ENCODE peak calls at places on chromosomes 1 and 21, in six cellular contexts. U is SJSA1, J is pancreas, Y is uterus, N is A549, L is hepatocyte. B is an unnamed sample.

GRCh38 chr1:94658221-94658620 is 116.7 kb upstream of the F3 start:
- DNase-seq in J (no peak), U (no peak), N (no peak), L (peak; percentile 64), Y (no peak), B (no peak)

GRCh38 chr1:227905573-227906487 is 41.9 kb downstream of the WNT9A start:
- DNase-seq in N (no peak), Y (no peak), U (no peak), J (no peak), L (no peak), B (peak; percentile 65)

GRCh38 chr1:187911820-187912219 is 1083.1 kb downstream of the PLA2G4A start:
- DNase-seq in U (no peak), N (no peak), Y (no peak), J (no peak), L (no peak), B (no peak)

GRCh38 chr1:154806333-154806732 is 63.7 kb downstream of the KCNN3 start:
- DNase-seq in J (no peak), N (no peak), U (no peak), L (no peak), Y (no peak), B (no peak)

GRCh38 chr21:44949161-44950015 is 9.6 kb downstream of the SLX9 start:
- DNase-seq in L (peak; percentile 92), N (peak; percentile 70), Y (peak; percentile 90), U (peak; percentile 64), J (peak; percentile 98), B (peak; percentile 97)

GRCh38 chr1:20574686-20575543 is 14.0 kb upstream of the CDA start:
- DNase-seq in N (peak; percentile 80), Y (peak; percentile 66), U (peak; percentile 85), J (peak; percentile 81), L (peak; percentile 84), B (peak; percentile 96)

GRCh38 chr1:87386217-87386790 is 57.6 kb downstream of the LMO4 start:
- DNase-seq in U (no peak), Y (no peak), N (no peak), L (no peak), J (no peak), B (no peak)

GRCh38 chr1:245234217-245235120 is 79.7 kb downstream of the KIF26B start:
- DNase-seq in L (no peak), J (no peak), Y (no peak), U (peak; percentile 71), N (no peak), B (no peak)

GRCh38 chr1:44842763-44843655 is at the start of gene PTCH2:
- DNase-seq in U (peak; percentile 98), J (peak; percentile 80), N (peak; percentile 54), Y (peak; percentile 81), L (peak; percentile 90), B (no peak)

GRCh38 chr21:41805643-41806042 is 38.8 kb upstream of the RIPK4 start:
- DNase-seq in U (no peak), J (no peak), Y (no peak), L (no peak), N (no peak), B (no peak)

GRCh38 chr1:180186831-180187230 is 32.2 kb downstream of the QSOX1 start:
- DNase-seq in J (no peak), L (no peak), Y (no peak), U (no peak), N (no peak), B (no peak)

GRCh38 chr21:39118604-39119215 is 64.5 kb downstream of the PSMG1 start:
- DNase-seq in U (no peak), L (no peak), N (no peak), J (no peak), Y (no peak), B (no peak)

GRCh38 chr21:33874161-33874560 is 41.4 kb downstream of the ATP5PO start:
- DNase-seq in L (no peak), N (no peak), Y (no peak), J (no peak), U (no peak), B (no peak)

GRCh38 chr1:64959973-64960372 is 6.4 kb downstream of the JAK1 start:
- DNase-seq in L (no peak), Y (no peak), U (no peak), N (no peak), J (no peak), B (no peak)

GRCh38 chr1:43603004-43603403 is 46.9 kb upstream of the KDM4A start:
- DNase-seq in N (no peak), U (no peak), L (no peak), J (no peak), Y (no peak), B (no peak)

GRCh38 chr1:117967472-117967871 is 37.9 kb downstream of the WDR3 start:
- DNase-seq in L (peak; percentile 11), J (no peak), U (peak; percentile 2), N (no peak), Y (no peak), B (no peak)

GRCh38 chr1:167251482-167251881 is 30.8 kb downstream of the POU2F1 start:
- DNase-seq in J (no peak), U (no peak), Y (no peak), L (no peak), N (no peak), B (no peak)

GRCh38 chr1:18529714-18530113 is 49.0 kb downstream of the KLHDC7A start:
- DNase-seq in J (no peak), L (no peak), Y (no peak), U (no peak), N (no peak), B (no peak)

GRCh38 chr1:173329747-173330146 is 122.6 kb upstream of the TNFSF4 start:
- DNase-seq in N (no peak), L (no peak), U (no peak), Y (no peak), J (no peak), B (no peak)

GRCh38 chr1:74505133-74505532 is 7.3 kb downstream of the LRRC53 start:
- DNase-seq in Y (no peak), L (peak; percentile 19), U (no peak), J (no peak), N (no peak), B (no peak)

GRCh38 chr1:21175670-21176581 is 771 bp downstream of the EIF4G3 start:
- DNase-seq in J (peak; percentile 74), N (peak; percentile 45), L (peak; percentile 50), U (peak; percentile 50), Y (peak; percentile 45), B (peak; percentile 47)

GRCh38 chr1:59180715-59181114 is 116.2 kb upstream of the FGGY start:
- DNase-seq in U (no peak), N (no peak), L (no peak), J (no peak), Y (no peak), B (no peak)
- H3K4me3 ChIP-seq in U (no peak overlapping the region), N (no peak overlapping the region), L (no peak overlapping the region), J (no peak overlapping the region), Y (no peak overlapping the region), B (no peak overlapping the region)

DNA sequence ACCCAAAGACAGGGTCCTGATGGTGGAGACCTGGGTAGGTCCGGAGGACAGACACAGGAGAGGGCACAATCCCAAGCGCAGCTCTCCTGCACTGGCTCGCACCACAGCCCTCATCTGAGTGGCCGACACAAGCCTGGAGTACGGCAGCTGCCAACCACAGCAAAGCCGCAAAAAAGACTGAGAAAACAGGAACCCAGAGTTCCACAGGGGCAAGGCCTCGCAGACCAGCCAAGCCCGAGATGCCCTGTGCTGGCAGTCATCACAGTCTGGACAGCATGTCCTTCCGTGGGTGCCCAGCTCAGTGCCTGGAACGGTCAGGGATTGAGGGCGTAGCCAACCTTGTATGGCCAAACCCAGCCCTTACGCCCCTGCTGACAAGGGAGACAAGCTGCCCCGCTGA is 11.4 kb downstream of the ZBTB48 start:
- DNase-seq in N (no peak), L (no peak), J (no peak), Y (no peak), U (no peak), B (no peak)
- H3K27ac ChIP-seq in N (no peak overlapping the region), L (no peak overlapping the region), J (no peak overlapping the region), Y (no peak overlapping the region), U (no peak overlapping the region), B (no peak overlapping the region)

GRCh38 chr1:219401723-219402431 is 211.0 kb downstream of the ZC3H11B start:
- DNase-seq in N (no peak), J (no peak), Y (no peak), L (no peak), U (no peak), B (no peak)

GRCh38 chr1:219405531-219406331 is 207.2 kb downstream of the ZC3H11B start:
- DNase-seq in J (no peak), Y (no peak), N (no peak), L (no peak), U (no peak), B (no peak)

GRCh38 chr1:219398815-219399396 is 214.0 kb downstream of the ZC3H11B start:
- DNase-seq in Y (no peak), N (no peak), L (no peak), U (no peak), J (no peak), B (no peak)

GRCh38 chr1:219399446-219399845 is 213.5 kb downstream of the ZC3H11B start:
- DNase-seq in L (no peak), Y (no peak), N (no peak), J (no peak), U (no peak), B (no peak)

GRCh38 chr1:219402925-219403324 is 210.0 kb downstream of the ZC3H11B start:
- DNase-seq in N (no peak), L (no peak), Y (no peak), J (no peak), U (no peak), B (no peak)
- H3K4me1 ChIP-seq in N (peaks cover 2% of the 10 kb centered on the region), L (peaks cover 3% of the 10 kb centered on the region), Y (no peaks in the 10 kb centered on the region), J (peaks cover 12% of the 10 kb centered on the region), U (no peaks in the 10 kb centered on the region), B (no peaks in the 10 kb centered on the region)

GRCh38 chr1:41381691-41382530 is 20.7 kb downstream of the FOXO6 start:
- DNase-seq in L (peak; percentile 63), J (peak; percentile 70), U (no peak), Y (no peak), N (peak; percentile 69), B (peak; percentile 84)

GRCh38 chr1:41379741-41380130 is 18.5 kb downstream of the FOXO6 start:
- DNase-seq in N (no peak), Y (no peak), J (no peak), U (no peak), L (no peak), B (no peak)

GRCh38 chr1:41382531-41383090 is 21.4 kb downstream of the FOXO6 start:
- DNase-seq in L (peak; percentile 65), U (peak; percentile 72), Y (peak; percentile 77), N (peak; percentile 86), J (peak; percentile 73), B (peak; percentile 69)

GRCh38 chr1:41380195-41380594 is 19.0 kb downstream of the FOXO6 start:
- DNase-seq in Y (no peak), J (no peak), U (no peak), N (no peak), L (no peak), B (no peak)

DNA sequence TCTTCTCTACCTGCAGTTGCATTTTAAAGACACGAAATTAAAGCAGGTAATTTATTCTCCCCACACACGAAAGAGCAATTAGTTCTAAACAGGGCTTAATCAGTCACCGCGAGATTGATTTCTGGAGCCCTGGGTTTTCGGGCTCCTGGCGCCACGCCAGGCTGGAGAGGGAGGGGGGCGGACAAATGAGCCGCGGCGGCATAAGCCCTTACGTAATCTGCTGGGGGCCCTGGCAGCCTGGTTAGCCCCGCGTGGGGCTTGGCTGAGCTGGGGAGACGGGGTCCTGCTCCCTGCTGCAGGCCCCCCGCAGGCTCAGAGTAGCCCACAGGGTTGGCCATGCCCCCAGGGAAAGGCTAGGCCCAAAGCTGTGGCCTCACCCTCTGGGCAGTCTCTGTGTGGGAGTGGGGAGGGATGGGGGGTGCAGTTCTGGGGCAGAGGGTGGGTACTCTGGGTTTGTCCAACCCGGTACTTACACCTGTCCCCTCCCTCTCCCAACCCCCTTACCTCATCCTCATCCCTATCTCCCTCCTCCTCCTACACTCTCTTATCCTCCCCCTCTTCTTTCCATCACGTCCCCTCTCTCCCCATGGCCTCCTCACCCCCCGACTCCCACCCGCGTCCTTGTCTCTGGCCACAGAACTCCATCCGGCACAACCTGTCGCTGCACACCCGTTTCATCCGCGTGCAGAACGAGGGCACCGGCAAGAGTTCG is 19.9 kb downstream of the FOXO6 start:
- DNase-seq in N (no peak), L (peak; percentile 59), Y (peak; percentile 80), J (peak; percentile 83), U (no peak), B (no peak)
- H3K4me3 ChIP-seq in N (peak overlapping the region; percentile 63), L (no peak overlapping the region), Y (peak overlapping the region; percentile 66), J (peak overlapping the region; percentile 46), U (no peak overlapping the region), B (peak overlapping the region; percentile 5)